ENCODE peak calls at places on chromosomes 2 and 18, in eight cellular contexts. One of them, this sample, is unnamed.

GRCh38 chr2:28224648-28225471 is 167.8 kb upstream of the FOSL2 start:
- DNase-seq in fibroblast of mammary gland: peak
- DNase-seq in HepG2: no peak
- DNase-seq in SJSA1: peak
- DNase-seq in heart left ventricle: no peak
- DNase-seq in effector memory CD4-positive, alpha-beta T cell: no peak
- DNase-seq in tibial nerve: no peak
- DNase-seq in fibroblast of lung: peak
- DNase-seq in this sample: peak

GRCh38 chr18:50080932-50081560 is 113.9 kb downstream of the MYO5B start:
- DNase-seq in fibroblast of mammary gland: no peak
- DNase-seq in SJSA1: no peak
- DNase-seq in effector memory CD4-positive, alpha-beta T cell: no peak
- DNase-seq in tibial nerve: no peak
- DNase-seq in heart left ventricle: no peak
- DNase-seq in fibroblast of lung: peak
- DNase-seq in HepG2: peak
- DNase-seq in this sample: no peak

GRCh38 chr2:179900655-179901054 is 39.2 kb upstream of the ZNF385B start:
- DNase-seq in tibial nerve: no peak
- DNase-seq in fibroblast of mammary gland: peak
- DNase-seq in HepG2: no peak
- DNase-seq in SJSA1: no peak
- DNase-seq in effector memory CD4-positive, alpha-beta T cell: no peak
- DNase-seq in heart left ventricle: no peak
- DNase-seq in fibroblast of lung: no peak
- DNase-seq in this sample: no peak

GRCh38 chr2:124316875-124317605 is 292.0 kb downstream of the CNTNAP5 start:
- DNase-seq in heart left ventricle: no peak
- DNase-seq in SJSA1: no peak
- DNase-seq in fibroblast of lung: no peak
- DNase-seq in fibroblast of mammary gland: no peak
- DNase-seq in HepG2: no peak
- DNase-seq in tibial nerve: no peak
- DNase-seq in effector memory CD4-positive, alpha-beta T cell: no peak
- DNase-seq in this sample: no peak

GRCh38 chr18:7684966-7685365 is 117.8 kb downstream of the PTPRM start:
- DNase-seq in HepG2: no peak
- DNase-seq in tibial nerve: no peak
- DNase-seq in SJSA1: no peak
- DNase-seq in effector memory CD4-positive, alpha-beta T cell: no peak
- DNase-seq in fibroblast of mammary gland: no peak
- DNase-seq in heart left ventricle: no peak
- DNase-seq in fibroblast of lung: peak
- DNase-seq in this sample: no peak

GRCh38 chr2:263774-264492 is at the start of gene SH3YL1:
- DNase-seq in HepG2: no peak
- DNase-seq in fibroblast of mammary gland: no peak
- DNase-seq in fibroblast of lung: peak
- DNase-seq in SJSA1: no peak
- DNase-seq in heart left ventricle: peak
- DNase-seq in effector memory CD4-positive, alpha-beta T cell: peak
- DNase-seq in tibial nerve: no peak
- DNase-seq in this sample: no peak

GRCh38 chr2:125858366-125858765 is 797.6 kb upstream of the GYPC start:
- DNase-seq in HepG2: no peak
- DNase-seq in fibroblast of lung: no peak
- DNase-seq in fibroblast of mammary gland: no peak
- DNase-seq in SJSA1: no peak
- DNase-seq in tibial nerve: no peak
- DNase-seq in effector memory CD4-positive, alpha-beta T cell: no peak
- DNase-seq in heart left ventricle: no peak
- DNase-seq in this sample: no peak

GRCh38 chr2:212711851-212712250 is 173.2 kb upstream of the ERBB4 start:
- DNase-seq in fibroblast of mammary gland: peak
- DNase-seq in tibial nerve: no peak
- DNase-seq in effector memory CD4-positive, alpha-beta T cell: no peak
- DNase-seq in SJSA1: peak
- DNase-seq in fibroblast of lung: peak
- DNase-seq in heart left ventricle: no peak
- DNase-seq in HepG2: no peak
- DNase-seq in this sample: peak

GRCh38 chr2:210360412-210360811 is 45.4 kb upstream of the MYL1 start:
- DNase-seq in heart left ventricle: no peak
- DNase-seq in SJSA1: no peak
- DNase-seq in fibroblast of lung: no peak
- DNase-seq in effector memory CD4-positive, alpha-beta T cell: no peak
- DNase-seq in tibial nerve: no peak
- DNase-seq in fibroblast of mammary gland: no peak
- DNase-seq in HepG2: no peak
- DNase-seq in this sample: no peak

GRCh38 chr2:43127208-43127940 is 99.0 kb downstream of the ZFP36L2 start:
- DNase-seq in HepG2: peak
- DNase-seq in tibial nerve: no peak
- DNase-seq in heart left ventricle: peak
- DNase-seq in effector memory CD4-positive, alpha-beta T cell: peak
- DNase-seq in fibroblast of mammary gland: peak
- DNase-seq in fibroblast of lung: no peak
- DNase-seq in SJSA1: peak
- DNase-seq in this sample: no peak

GRCh38 chr2:172097557-172098131 is 5.1 kb downstream of the DLX2 start:
- DNase-seq in effector memory CD4-positive, alpha-beta T cell: no peak
- DNase-seq in heart left ventricle: no peak
- DNase-seq in HepG2: no peak
- DNase-seq in SJSA1: no peak
- DNase-seq in fibroblast of mammary gland: no peak
- DNase-seq in fibroblast of lung: no peak
- DNase-seq in tibial nerve: no peak
- DNase-seq in this sample: no peak

GRCh38 chr2:11456251-11456650 is 9.7 kb downstream of the E2F6 start:
- DNase-seq in fibroblast of lung: no peak
- DNase-seq in SJSA1: no peak
- DNase-seq in effector memory CD4-positive, alpha-beta T cell: no peak
- DNase-seq in tibial nerve: no peak
- DNase-seq in HepG2: no peak
- DNase-seq in heart left ventricle: no peak
- DNase-seq in fibroblast of mammary gland: no peak
- DNase-seq in this sample: no peak

GRCh38 chr2:78218066-78218465 is 695.9 kb upstream of the LRRTM4 start:
- DNase-seq in HepG2: no peak
- DNase-seq in heart left ventricle: no peak
- DNase-seq in fibroblast of mammary gland: no peak
- DNase-seq in SJSA1: no peak
- DNase-seq in effector memory CD4-positive, alpha-beta T cell: no peak
- DNase-seq in tibial nerve: no peak
- DNase-seq in fibroblast of lung: no peak
- DNase-seq in this sample: no peak

GRCh38 chr2:53021285-53021684 is 746.3 kb upstream of the CHAC2 start:
- DNase-seq in heart left ventricle: no peak
- DNase-seq in fibroblast of lung: peak
- DNase-seq in HepG2: no peak
- DNase-seq in effector memory CD4-positive, alpha-beta T cell: no peak
- DNase-seq in tibial nerve: no peak
- DNase-seq in SJSA1: no peak
- DNase-seq in fibroblast of mammary gland: peak
- DNase-seq in this sample: peak

GRCh38 chr2:130307850-130308249 is 34.8 kb upstream of the IMP4 start:
- DNase-seq in heart left ventricle: no peak
- DNase-seq in tibial nerve: no peak
- DNase-seq in fibroblast of mammary gland: no peak
- DNase-seq in effector memory CD4-positive, alpha-beta T cell: no peak
- DNase-seq in fibroblast of lung: no peak
- DNase-seq in SJSA1: no peak
- DNase-seq in HepG2: no peak
- DNase-seq in this sample: no peak

GRCh38 chr2:29687121-29687520 is 234.3 kb downstream of the ALK start:
- DNase-seq in HepG2: no peak
- DNase-seq in SJSA1: no peak
- DNase-seq in fibroblast of mammary gland: no peak
- DNase-seq in tibial nerve: no peak
- DNase-seq in effector memory CD4-positive, alpha-beta T cell: no peak
- DNase-seq in fibroblast of lung: no peak
- DNase-seq in heart left ventricle: no peak
- DNase-seq in this sample: no peak

GRCh38 chr2:152635635-152636298 is 81.5 kb downstream of the PRPF40A start:
- DNase-seq in heart left ventricle: peak
- DNase-seq in effector memory CD4-positive, alpha-beta T cell: peak
- DNase-seq in fibroblast of mammary gland: peak
- DNase-seq in tibial nerve: peak
- DNase-seq in HepG2: peak
- DNase-seq in SJSA1: peak
- DNase-seq in fibroblast of lung: peak
- DNase-seq in this sample: peak

GRCh38 chr2:150135223-150135883 is 352.1 kb downstream of the RND3 start:
- DNase-seq in SJSA1: no peak
- DNase-seq in heart left ventricle: no peak
- DNase-seq in fibroblast of lung: no peak
- DNase-seq in HepG2: peak
- DNase-seq in tibial nerve: no peak
- DNase-seq in effector memory CD4-positive, alpha-beta T cell: no peak
- DNase-seq in fibroblast of mammary gland: no peak
- DNase-seq in this sample: no peak

DNA sequence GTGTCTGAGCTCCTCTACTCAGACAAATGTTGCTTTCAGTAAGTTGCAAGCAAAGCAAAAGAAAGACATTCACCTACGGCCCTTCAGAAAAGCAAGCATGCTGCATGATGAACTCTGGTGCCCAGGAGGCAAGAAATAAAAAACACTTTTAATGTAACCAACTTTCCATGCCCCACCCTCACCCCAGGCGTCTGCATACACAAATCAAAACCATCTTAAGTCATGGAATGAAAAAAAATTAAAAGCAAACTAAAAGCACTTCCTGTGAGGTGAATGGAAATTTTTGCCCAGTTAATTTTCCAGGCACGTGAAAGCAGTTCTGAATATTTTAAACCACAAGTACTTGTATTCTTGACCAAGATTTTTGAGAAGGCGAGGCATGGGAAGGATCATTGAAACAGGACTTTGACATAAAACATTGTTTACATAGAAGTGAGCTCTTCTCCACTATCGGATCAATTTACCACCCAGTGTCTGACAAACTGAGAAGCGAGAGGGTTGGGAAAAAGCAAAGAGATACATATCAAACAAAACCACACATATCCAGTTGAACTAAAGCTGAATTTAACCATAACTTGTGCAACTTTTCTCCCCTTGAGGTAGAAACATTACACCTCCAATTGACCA is 2.4 kb upstream of the ICOS start:
- DNase-seq in fibroblast of lung: no peak
- DNase-seq in effector memory CD4-positive, alpha-beta T cell: no peak
- DNase-seq in heart left ventricle: no peak
- DNase-seq in HepG2: no peak
- DNase-seq in tibial nerve: no peak
- DNase-seq in SJSA1: no peak
- DNase-seq in fibroblast of mammary gland: no peak
- DNase-seq in this sample: no peak
- H3K4me3 ChIP-seq in fibroblast of lung: no peak
- H3K4me3 ChIP-seq in effector memory CD4-positive, alpha-beta T cell: peak
- H3K4me3 ChIP-seq in heart left ventricle: no peak
- H3K4me3 ChIP-seq in HepG2: no peak
- H3K4me3 ChIP-seq in tibial nerve: no peak
- H3K4me3 ChIP-seq in SJSA1: no peak
- H3K4me3 ChIP-seq in fibroblast of mammary gland: no peak
- H3K4me3 ChIP-seq in this sample: no peak

DNA sequence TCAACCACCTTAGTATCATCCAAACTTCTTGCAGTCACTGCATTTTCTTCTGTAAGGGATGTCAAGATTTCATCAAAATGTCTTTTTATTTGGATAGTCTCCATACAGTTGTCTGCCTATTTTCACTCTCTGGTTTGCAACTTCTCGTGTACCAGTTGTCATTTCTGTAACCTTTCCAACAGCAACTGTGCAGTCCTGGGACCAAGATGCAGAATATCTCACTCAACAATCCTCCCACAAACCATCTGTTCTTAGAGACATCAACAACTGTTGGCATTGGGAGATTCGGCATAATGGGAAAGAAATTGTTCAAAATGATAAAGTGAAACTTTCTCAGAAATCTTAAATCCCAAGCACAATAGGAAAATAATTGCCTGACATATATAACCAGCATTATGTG is 933.6 kb upstream of the SLC39A10 start:
- DNase-seq in fibroblast of lung: no peak
- DNase-seq in HepG2: no peak
- DNase-seq in fibroblast of mammary gland: no peak
- DNase-seq in tibial nerve: no peak
- DNase-seq in heart left ventricle: no peak
- DNase-seq in effector memory CD4-positive, alpha-beta T cell: no peak
- DNase-seq in SJSA1: no peak
- DNase-seq in this sample: no peak
- H3K4me3 ChIP-seq in fibroblast of lung: no peak
- H3K4me3 ChIP-seq in HepG2: no peak
- H3K4me3 ChIP-seq in fibroblast of mammary gland: no peak
- H3K4me3 ChIP-seq in tibial nerve: no peak
- H3K4me3 ChIP-seq in heart left ventricle: no peak
- H3K4me3 ChIP-seq in effector memory CD4-positive, alpha-beta T cell: no peak
- H3K4me3 ChIP-seq in SJSA1: no peak
- H3K4me3 ChIP-seq in this sample: no peak

DNA sequence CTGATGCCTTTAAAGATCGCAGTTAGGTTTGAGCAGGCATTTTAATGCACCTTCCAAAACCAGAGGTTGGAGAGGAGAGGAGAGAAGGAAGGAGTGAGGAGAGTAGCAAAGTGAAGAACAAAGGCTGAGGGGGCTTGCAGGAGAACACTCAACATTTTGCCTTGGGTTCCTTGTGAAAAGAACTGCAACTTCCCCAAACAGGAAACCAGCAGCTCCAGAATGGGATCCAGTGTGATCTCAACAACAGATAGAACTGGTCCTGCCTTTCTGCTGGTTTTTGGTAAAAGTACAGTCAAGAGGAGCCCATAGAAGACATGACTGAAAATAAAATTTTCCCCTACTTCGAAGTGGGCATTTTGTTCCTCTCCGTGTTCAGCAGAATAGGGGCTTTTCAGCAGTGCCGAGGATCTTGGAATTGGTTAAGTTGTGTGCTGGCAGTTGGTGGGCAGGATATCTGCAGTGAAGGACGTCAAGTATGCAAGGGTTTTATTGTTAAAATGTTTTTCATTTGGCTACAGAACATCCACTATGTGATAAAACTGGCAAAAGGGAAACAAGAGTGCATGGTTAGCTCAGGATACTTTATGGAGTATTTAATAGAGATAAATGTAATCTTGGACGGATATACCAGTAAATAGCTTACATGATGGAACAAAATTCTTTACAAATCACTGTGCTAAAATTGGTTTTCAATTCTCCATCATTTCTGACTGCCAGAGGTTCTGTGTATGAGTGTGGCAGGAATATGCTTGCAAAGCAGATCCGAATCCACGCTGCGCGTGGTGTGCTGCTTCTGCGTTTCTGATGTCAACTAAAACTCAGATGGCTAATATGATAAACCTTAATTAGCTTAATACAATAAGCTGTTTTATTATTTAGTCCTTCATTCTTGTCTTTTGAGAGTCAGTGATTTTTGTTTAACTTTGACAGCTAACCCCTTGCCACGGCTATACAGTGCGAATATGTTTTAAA is 1.9 kb downstream of the ZNF532 start:
- DNase-seq in fibroblast of mammary gland: no peak
- DNase-seq in effector memory CD4-positive, alpha-beta T cell: no peak
- DNase-seq in SJSA1: no peak
- DNase-seq in HepG2: no peak
- DNase-seq in tibial nerve: no peak
- DNase-seq in fibroblast of lung: no peak
- DNase-seq in heart left ventricle: no peak
- DNase-seq in this sample: no peak
- H3K4me3 ChIP-seq in fibroblast of mammary gland: no peak
- H3K4me3 ChIP-seq in effector memory CD4-positive, alpha-beta T cell: no peak
- H3K4me3 ChIP-seq in SJSA1: no peak
- H3K4me3 ChIP-seq in HepG2: no peak
- H3K4me3 ChIP-seq in tibial nerve: peak
- H3K4me3 ChIP-seq in fibroblast of lung: peak
- H3K4me3 ChIP-seq in heart left ventricle: no peak
- H3K4me3 ChIP-seq in this sample: peak

GRCh38 chr18:70151554-70152130 is 53.8 kb downstream of the RTTN start:
- DNase-seq in HepG2: no peak
- DNase-seq in effector memory CD4-positive, alpha-beta T cell: no peak
- DNase-seq in fibroblast of lung: no peak
- DNase-seq in SJSA1: no peak
- DNase-seq in heart left ventricle: no peak
- DNase-seq in fibroblast of mammary gland: no peak
- DNase-seq in tibial nerve: no peak
- DNase-seq in this sample: no peak
- H3K4me3 ChIP-seq in HepG2: no peak
- H3K4me3 ChIP-seq in effector memory CD4-positive, alpha-beta T cell: no peak
- H3K4me3 ChIP-seq in fibroblast of lung: no peak
- H3K4me3 ChIP-seq in SJSA1: no peak
- H3K4me3 ChIP-seq in heart left ventricle: no peak
- H3K4me3 ChIP-seq in fibroblast of mammary gland: no peak
- H3K4me3 ChIP-seq in tibial nerve: no peak
- H3K4me3 ChIP-seq in this sample: no peak